ENCODE peak calls at places on chromosomes 7 and 10, in five cellular contexts. C is Peyer's patch, D is aorta, J is HCT116, A is colonic mucosa. S is an unnamed sample. For H3K4me1, the result is how much of the 10 kb centered on the place peaks cover.

GRCh38 chr7:135653285-135654080 is 8.8 kb upstream of the STMP1 start:
- DNase-seq in A (no peak), D (no peak), J (no peak), C (no peak), S (no peak)

GRCh38 chr7:7416031-7416968 is 119.4 kb downstream of the COL28A1 start:
- DNase-seq in J (no peak), D (no peak), A (peak), C (peak), S (no peak)

GRCh38 chr10:96996275-96996980 is 164.3 kb downstream of the LCOR start:
- DNase-seq in D (no peak), C (no peak), A (no peak), J (no peak), S (no peak)

GRCh38 chr7:105521027-105521730 is 892 bp downstream of the PUS7 start:
- DNase-seq in D (peak), A (peak), C (peak), J (no peak), S (peak)

GRCh38 chr7:40604601-40605438 is 470.0 kb downstream of the SUGCT start:
- DNase-seq in D (peak), A (peak), C (no peak), J (peak), S (no peak)

GRCh38 chr7:158394936-158395335 is 192.7 kb downstream of the PTPRN2 start:
- DNase-seq in C (peak), A (peak), D (peak), J (no peak), S (peak)

GRCh38 chr7:137835486-137836112 is 11.2 kb downstream of the DGKI start:
- DNase-seq in D (no peak), C (no peak), A (no peak), J (no peak), S (no peak)

GRCh38 chr7:455110-455928 is 64.3 kb downstream of the PDGFA start:
- DNase-seq in D (peak), A (no peak), C (no peak), J (no peak), S (no peak)

GRCh38 chr10:124693801-124694416 is 50.3 kb downstream of the FAM53B start:
- DNase-seq in D (peak), C (no peak), J (no peak), A (no peak), S (no peak)
- H3K4me1 ChIP-seq in D (under half), C (under half), J (under half), A (under half), S (half or more)

DNA sequence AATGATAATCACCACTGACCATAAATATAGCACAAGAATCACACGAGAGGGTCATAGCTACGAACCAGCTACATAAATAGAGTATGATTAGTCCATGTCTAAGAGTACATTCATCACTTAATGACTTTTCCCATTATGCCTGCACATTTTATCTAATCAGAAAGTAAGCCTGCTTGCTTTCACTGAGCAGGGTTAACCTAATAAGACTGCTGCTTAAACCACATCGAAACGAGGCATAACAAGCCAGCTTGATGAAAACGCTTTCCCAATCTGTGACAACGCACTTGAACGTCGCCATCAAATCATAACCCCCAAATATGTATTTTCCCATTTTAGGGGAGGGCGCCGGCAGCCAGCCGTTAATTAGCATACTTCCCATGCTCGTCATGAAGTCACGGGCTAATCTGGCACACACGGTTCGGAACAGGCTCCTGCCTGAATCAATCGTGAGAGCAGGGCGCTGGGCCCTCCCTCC is 71.5 kb downstream of the EBF3 start:
- DNase-seq in J (no peak), D (no peak), C (no peak), A (no peak), S (no peak)
- H3K4me1 ChIP-seq in J (under half), D (under half), C (under half), A (under half), S (under half)

GRCh38 chr7:1667566-1668485 is 2.3 kb upstream of the ELFN1 start:
- DNase-seq in D (peak), J (no peak), C (peak), A (no peak), S (no peak)
- H3K4me1 ChIP-seq in D (under half), J (under half), C (under half), A (under half), S (under half)

DNA sequence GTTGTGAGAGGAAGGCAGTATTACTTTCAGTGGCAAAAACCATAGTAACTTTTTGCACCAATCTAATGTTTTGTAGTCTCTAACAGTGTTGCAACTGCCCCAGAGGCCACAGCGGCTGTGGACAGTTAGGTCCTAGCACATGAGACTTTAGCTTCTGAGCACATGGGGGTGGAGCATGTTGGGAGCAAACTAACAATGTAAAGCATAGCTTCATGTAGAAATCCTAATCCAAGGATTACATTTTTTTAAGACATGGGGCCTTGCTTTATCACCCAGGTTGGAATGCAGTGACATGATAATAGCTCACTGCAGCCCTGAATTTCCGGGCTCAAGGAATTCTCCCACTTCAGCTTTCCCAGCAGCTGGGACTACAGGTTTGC is 49.0 kb downstream of the LAMB1 start:
- DNase-seq in D (no peak), C (no peak), J (no peak), A (no peak), S (no peak)
- H3K4me1 ChIP-seq in D (under half), C (under half), J (under half), A (under half), S (under half)

GRCh38 chr10:119283818-119284217 is 76.4 kb downstream of the GRK5 start:
- DNase-seq in J (no peak), A (no peak), D (no peak), C (peak), S (no peak)

GRCh38 chr10:119279441-119279840 is 72.1 kb downstream of the GRK5 start:
- DNase-seq in C (no peak), A (no peak), D (no peak), J (no peak), S (no peak)

GRCh38 chr10:119282446-119282845 is 75.1 kb downstream of the GRK5 start:
- DNase-seq in C (no peak), J (no peak), D (peak), A (no peak), S (no peak)

GRCh38 chr10:119283387-119283786 is 76.0 kb downstream of the GRK5 start:
- DNase-seq in J (no peak), A (no peak), D (peak), C (no peak), S (no peak)

DNA sequence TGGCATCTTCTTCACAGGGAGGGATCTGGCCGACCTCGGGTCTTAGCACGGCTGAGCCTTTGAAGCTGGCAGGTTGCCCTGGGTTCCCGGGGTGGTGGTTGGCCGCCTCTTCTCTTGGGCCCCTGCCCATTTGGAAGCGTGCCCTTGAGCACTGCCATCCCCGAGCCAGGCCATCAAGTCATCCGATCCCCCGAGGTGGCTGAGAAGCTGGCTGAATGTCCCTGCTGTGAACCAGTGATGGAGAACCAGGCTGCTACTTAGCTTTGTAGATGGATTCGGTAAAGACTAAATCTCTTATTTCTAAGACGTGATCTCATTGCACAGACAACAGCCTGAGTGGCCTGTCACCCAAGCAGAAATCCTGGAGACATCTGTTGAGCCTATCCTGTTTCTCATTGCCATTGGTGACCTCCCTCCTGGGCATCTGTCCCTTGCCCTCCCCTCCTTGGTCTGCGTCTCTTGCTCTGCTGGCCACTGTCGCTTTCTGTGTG is 74.3 kb downstream of the GRK5 start:
- DNase-seq in D (peak), J (no peak), C (no peak), A (no peak), S (no peak)
- H3K4me1 ChIP-seq in D (under half), J (under half), C (under half), A (under half), S (half or more)

DNA sequence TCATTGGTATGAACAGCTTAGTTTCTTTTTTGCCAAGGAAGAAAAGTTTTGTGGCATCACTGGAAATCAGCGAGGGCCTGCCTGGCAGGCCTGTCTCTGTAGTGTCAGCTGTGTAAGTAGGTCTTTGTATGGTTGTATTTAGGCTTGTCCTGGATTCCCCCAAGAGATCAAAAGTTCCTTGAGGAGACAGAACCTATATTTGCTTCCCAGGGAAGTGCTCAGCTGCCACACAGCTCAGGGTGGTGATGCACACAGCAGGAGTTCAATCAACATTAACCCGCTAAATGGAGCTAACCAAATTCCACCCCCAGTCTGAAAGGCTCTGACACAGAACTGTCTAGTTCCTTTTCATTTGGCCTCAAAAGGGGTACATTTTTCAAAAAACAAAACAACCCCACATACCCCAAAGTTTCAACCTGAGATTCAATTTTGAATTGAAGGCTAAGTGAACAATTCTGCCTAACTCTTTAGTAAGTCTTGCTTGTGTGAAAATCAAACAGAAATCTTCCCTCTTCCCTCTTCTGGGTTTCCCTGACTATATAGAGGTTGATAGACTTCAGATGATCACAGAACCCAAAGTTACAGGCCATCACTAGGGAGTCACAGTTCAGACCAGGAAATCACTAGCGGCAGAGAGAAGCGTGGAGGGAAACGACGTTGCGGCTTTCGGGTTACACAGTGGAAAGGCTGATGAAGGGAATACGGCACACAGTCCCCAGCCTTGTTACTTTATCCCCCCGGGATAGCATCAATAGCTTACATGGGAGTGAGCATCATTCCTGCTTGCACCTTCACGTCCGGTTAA is 124.5 kb downstream of the CLEC2L start:
- DNase-seq in C (no peak), D (no peak), A (no peak), J (no peak), S (no peak)
- H3K4me1 ChIP-seq in C (under half), D (under half), A (under half), J (under half), S (under half)